ENCODE peak calls at places on chromosomes 11 and 22, in seven cellular contexts. J, N, M, L, W, T and S are unnamed samples.

GRCh38 chr22:35576671-35577070 is 36.0 kb downstream of the RASD2 start:
- DNase-seq in J (no peak), N (no peak), M (no peak), L (no peak), W (no peak), T (no peak), S (no peak)

GRCh38 chr11:76215946-76216345 is 9.6 kb upstream of the WNT11 start:
- DNase-seq in J (peak; percentile 56), N (no peak), M (no peak), L (no peak), W (peak; percentile 45), T (peak; percentile 71), S (peak; percentile 71)

GRCh38 chr22:38110008-38110862 is at the start of gene BAIAP2L2:
- DNase-seq in J (no peak), N (no peak), M (peak; percentile 37), L (no peak), W (no peak), T (no peak), S (no peak)

GRCh38 chr11:130775306-130776043 is 140.8 kb downstream of the SNX19 start:
- DNase-seq in J (peak; percentile 45), N (no peak), M (no peak), L (no peak), W (peak; percentile 63), T (peak; percentile 75), S (no peak)

GRCh38 chr11:126332221-126332711 is 23.2 kb upstream of the ST3GAL4 start:
- DNase-seq in J (peak; percentile 89), N (no peak), M (no peak), L (no peak), W (peak; percentile 89), T (peak; percentile 92), S (peak; percentile 95)

GRCh38 chr11:128482092-128482491 is 105.3 kb downstream of the ETS1 start:
- DNase-seq in J (no peak), N (no peak), M (no peak), L (no peak), W (no peak), T (no peak), S (no peak)

GRCh38 chr22:46744581-46744980 is 6.5 kb upstream of the CERK start:
- DNase-seq in J (no peak), N (no peak), M (no peak), L (no peak), W (no peak), T (no peak), S (no peak)

GRCh38 chr22:32684822-32685187 is 116.7 kb upstream of the TIMP3 start:
- DNase-seq in J (no peak), N (no peak), M (no peak), L (no peak), W (no peak), T (no peak), S (peak; percentile 65)

GRCh38 chr11:842370-843002 is at the start of the genes POLR2L and TSPAN4:
- DNase-seq in J (peak; percentile 86), N (peak; percentile 88), M (peak; percentile 96), L (peak; percentile 60), W (peak; percentile 91), T (peak; percentile 88), S (peak; percentile 84)

GRCh38 chr22:31680764-31681624 is 19.0 kb upstream of the PISD start:
- DNase-seq in J (peak; percentile 66), N (no peak), M (no peak), L (no peak), W (peak; percentile 80), T (peak; percentile 89), S (peak; percentile 56)

GRCh38 chr11:64933935-64934693 is 1.6 kb downstream of the GPHA2 start:
- DNase-seq in J (no peak), N (no peak), M (no peak), L (no peak), W (no peak), T (no peak), S (no peak)